ENCODE peak calls at places on chromosomes 13 and 19, in six cellular contexts. S, P, M, Q, C and T are unnamed samples.

GRCh38 chr13:105147481-105147880 is 1388.0 kb downstream of the EFNB2 start:
- DNase-seq in Q (no peak), P (no peak), M (no peak), S (no peak), C (no peak), T (no peak)

GRCh38 chr13:99484405-99484981 is 16.8 kb upstream of the TM9SF2 start:
- DNase-seq in S (no peak), Q (no peak), M (no peak), C (no peak), P (no peak), T (no peak)

GRCh38 chr13:108084840-108085239 is 130.5 kb downstream of the LIG4 start:
- DNase-seq in C (no peak), M (no peak), S (no peak), Q (no peak), P (no peak), T (no peak)

GRCh38 chr19:13054605-13055212 is 47.9 kb downstream of the LYL1 start:
- DNase-seq in M (no peak), C (peak), Q (no peak), P (no peak), S (no peak), T (no peak)

GRCh38 chr13:73210218-73210883 is 151.5 kb downstream of the KLF5 start:
- DNase-seq in P (peak), M (no peak), S (no peak), Q (no peak), C (no peak), T (no peak)

GRCh38 chr19:45164577-45165335 is 4.0 kb upstream of the NKPD1 start:
- DNase-seq in S (peak), M (peak), C (peak), P (peak), Q (peak), T (no peak)

GRCh38 chr13:50320297-50320862 is 305.1 kb downstream of the KCNRG start:
- DNase-seq in M (no peak), P (no peak), S (no peak), Q (no peak), C (no peak), T (peak)

GRCh38 chr13:53144826-53145225 is 116.2 kb downstream of the OLFM4 start:
- DNase-seq in Q (no peak), S (no peak), P (no peak), M (no peak), C (no peak), T (no peak)

GRCh38 chr13:75507027-75508001 is 25.3 kb upstream of the TBC1D4 start:
- DNase-seq in Q (no peak), M (no peak), C (no peak), S (no peak), P (no peak), T (no peak)

GRCh38 chr13:80695841-80696240 is 354.9 kb upstream of the SPRY2 start:
- DNase-seq in Q (no peak), P (no peak), M (no peak), C (no peak), S (no peak), T (no peak)

GRCh38 chr13:75927183-75927582 is 291.1 kb downstream of the LMO7 start:
- DNase-seq in S (no peak), C (no peak), P (no peak), M (no peak), Q (no peak), T (no peak)

GRCh38 chr13:50156140-50156539 is 140.9 kb downstream of the KCNRG start:
- DNase-seq in C (no peak), Q (peak), P (no peak), S (no peak), M (no peak), T (peak)

GRCh38 chr19:14113762-14114414 is 3.7 kb downstream of the PRKACA start:
- DNase-seq in Q (peak), S (peak), P (no peak), C (no peak), M (no peak), T (no peak)

GRCh38 chr13:104650426-104650825 is 1584.2 kb upstream of the SLC10A2 start:
- DNase-seq in S (no peak), M (no peak), Q (no peak), P (no peak), C (no peak), T (no peak)

GRCh38 chr19:13024126-13024957 is 29.1 kb downstream of the NFIX start:
- DNase-seq in C (no peak), Q (no peak), P (no peak), S (no peak), M (no peak), T (no peak)

GRCh38 chr19:49150944-49151243 is 4.3 kb downstream of the HRC start:
- DNase-seq in M (no peak), S (no peak), P (no peak), C (no peak), Q (no peak), T (no peak)

GRCh38 chr19:49149652-49150105 is 5.5 kb downstream of the HRC start:
- DNase-seq in S (peak), M (peak), C (peak), Q (peak), P (peak), T (no peak)

GRCh38 chr19:49150106-49150943 is 4.9 kb downstream of the HRC start:
- DNase-seq in S (peak), M (peak), C (peak), P (peak), Q (peak), T (no peak)

GRCh38 chr19:49147923-49148682 is 7.1 kb downstream of the HRC start:
- DNase-seq in P (no peak), C (peak), S (no peak), Q (peak), M (no peak), T (no peak)

DNA sequence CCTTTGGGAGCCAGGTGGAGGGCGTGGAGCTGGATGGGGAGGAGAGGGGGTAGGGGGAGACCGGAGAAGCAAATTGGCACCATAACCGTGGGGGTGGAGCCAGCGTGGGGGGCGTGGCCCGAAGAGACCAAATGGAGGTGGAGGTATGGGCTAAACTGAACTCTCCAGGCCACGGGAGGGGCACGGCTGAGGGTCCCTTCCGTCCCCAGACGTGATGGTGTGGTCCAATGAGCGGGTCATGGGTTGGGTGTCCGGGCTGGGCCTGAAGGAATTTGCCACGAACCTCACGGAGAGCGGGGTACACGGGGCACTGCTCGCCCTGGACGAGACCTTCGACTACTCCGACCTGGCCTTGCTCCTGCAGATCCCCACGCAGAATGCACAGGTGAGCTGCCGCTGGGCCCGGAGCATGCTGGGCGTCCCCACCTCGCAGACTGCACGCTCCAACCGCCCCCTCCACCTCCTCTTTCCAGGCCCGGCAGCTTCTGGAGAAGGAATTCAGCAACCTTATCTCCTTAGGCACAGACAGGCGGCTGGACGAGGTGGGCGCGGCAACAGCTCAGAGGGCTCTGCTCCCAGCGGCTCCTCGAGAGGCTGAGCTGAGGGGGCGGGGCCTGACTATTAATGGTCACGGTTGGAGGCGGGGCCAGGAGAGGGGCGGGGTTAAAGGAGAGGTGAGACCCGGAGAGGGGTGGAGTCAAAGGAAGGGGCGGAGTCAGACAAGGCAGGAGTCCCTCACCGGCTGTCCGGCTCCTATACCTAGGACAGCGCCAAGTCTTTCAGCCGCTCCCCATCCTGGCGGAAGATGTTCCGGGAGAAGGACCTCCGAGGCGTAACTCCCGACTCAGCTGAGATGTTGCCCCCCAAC is 6.2 kb downstream of the HRC start:
- DNase-seq in S (peak), M (peak), Q (peak), C (peak), P (peak), T (peak)
- TF ChIP-seq POLR2A in S (peak), M (no peak), Q (peak), C (peak), P (peak), T (peak)

DNA sequence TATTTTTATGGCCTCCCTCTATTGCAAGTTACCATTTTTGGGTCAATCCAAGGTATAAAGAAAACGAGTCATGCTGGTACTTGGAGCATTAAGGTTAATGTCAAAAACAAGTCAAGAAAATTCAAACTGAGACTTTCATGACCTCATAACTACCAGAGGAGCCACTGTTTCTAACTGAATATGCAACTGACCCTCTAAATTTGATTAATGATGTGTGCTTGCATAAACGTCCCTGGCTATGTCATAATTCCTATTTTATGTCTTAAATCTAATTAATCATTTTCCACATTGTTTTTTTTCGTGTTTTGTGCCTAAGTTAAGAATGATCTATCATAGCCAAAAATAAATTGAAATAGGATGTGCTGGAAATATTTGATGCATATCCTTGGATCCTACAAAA is 396.7 kb upstream of the GPC6 start:
- DNase-seq in S (no peak), C (no peak), Q (no peak), M (no peak), P (no peak), T (no peak)
- TF ChIP-seq POLR2A in S (no peak), C (no peak), Q (no peak), M (no peak), P (no peak), T (no peak)

GRCh38 chr19:1856698-1857603 is 6.4 kb downstream of the KLF16 start:
- DNase-seq in Q (peak), C (peak), P (peak), S (peak), M (peak), T (peak)
- TF ChIP-seq POLR2A in Q (peak), C (no peak), P (no peak), S (peak), M (peak), T (no peak)

GRCh38 chr13:30623392-30623791 is 5.7 kb downstream of the USPL1 start:
- DNase-seq in P (no peak), C (no peak), Q (no peak), M (no peak), S (no peak), T (no peak)
- TF ChIP-seq POLR2A in P (no peak), C (no peak), Q (no peak), M (no peak), S (no peak), T (no peak)

GRCh38 chr19:10568826-10569651 is at the start of gene CDKN2D:
- DNase-seq in S (peak), P (peak), Q (peak), C (peak), M (peak), T (peak)
- TF ChIP-seq POLR2A in S (peak), P (peak), Q (peak), C (peak), M (no peak), T (no peak)

GRCh38 chr19:11338164-11338563 is 1.3 kb downstream of the RAB3D start:
- DNase-seq in C (no peak), M (no peak), S (peak), Q (no peak), P (no peak), T (no peak)

GRCh38 chr19:11339254-11340098 is at the start of gene RAB3D:
- DNase-seq in C (peak), P (peak), S (peak), M (peak), Q (peak), T (peak)

GRCh38 chr19:11335449-11336146 is 3.9 kb downstream of the RAB3D start:
- DNase-seq in S (no peak), C (no peak), M (no peak), P (no peak), Q (no peak), T (no peak)

GRCh38 chr19:11337080-11337479 is 2.4 kb downstream of the RAB3D start:
- DNase-seq in P (no peak), C (no peak), M (no peak), Q (no peak), S (no peak), T (no peak)

DNA sequence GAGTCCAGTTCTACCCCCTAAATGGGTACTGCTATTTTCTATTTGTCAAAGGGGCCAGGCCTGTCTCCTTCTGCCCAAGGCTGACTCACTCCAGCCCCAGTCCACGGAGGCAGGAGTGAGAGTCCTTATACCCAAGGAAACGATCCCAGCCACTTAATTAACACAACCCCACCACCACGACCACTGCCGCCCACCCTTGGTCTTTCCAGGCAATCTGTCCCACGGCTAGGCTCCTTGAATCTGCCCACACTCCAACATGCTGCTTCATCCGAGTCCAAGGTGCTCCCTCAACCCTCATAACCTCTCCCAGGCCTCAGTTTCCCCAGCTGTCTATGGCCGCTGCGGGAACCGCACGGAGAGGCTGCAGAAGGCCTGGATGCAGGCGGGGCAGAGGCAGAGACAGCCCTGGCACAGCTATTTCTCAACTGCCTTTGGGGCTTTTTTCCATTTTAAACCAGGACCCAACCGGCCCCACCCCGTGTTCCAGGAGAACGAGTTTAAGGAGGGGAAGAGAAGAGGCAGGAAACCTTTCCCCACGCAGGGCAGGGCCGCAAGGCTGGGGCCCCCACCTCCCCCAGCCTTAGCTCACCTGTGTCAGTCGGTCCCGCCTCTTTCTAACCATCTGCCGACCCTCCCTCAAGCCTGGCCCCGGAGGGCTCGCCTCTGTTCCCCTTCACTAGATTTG is 746 bp downstream of the RAB3D start:
- DNase-seq in P (no peak), C (no peak), S (no peak), Q (no peak), M (no peak), T (no peak)
- TF ChIP-seq POLR2A in P (no peak), C (no peak), S (no peak), Q (no peak), M (no peak), T (no peak)

DNA sequence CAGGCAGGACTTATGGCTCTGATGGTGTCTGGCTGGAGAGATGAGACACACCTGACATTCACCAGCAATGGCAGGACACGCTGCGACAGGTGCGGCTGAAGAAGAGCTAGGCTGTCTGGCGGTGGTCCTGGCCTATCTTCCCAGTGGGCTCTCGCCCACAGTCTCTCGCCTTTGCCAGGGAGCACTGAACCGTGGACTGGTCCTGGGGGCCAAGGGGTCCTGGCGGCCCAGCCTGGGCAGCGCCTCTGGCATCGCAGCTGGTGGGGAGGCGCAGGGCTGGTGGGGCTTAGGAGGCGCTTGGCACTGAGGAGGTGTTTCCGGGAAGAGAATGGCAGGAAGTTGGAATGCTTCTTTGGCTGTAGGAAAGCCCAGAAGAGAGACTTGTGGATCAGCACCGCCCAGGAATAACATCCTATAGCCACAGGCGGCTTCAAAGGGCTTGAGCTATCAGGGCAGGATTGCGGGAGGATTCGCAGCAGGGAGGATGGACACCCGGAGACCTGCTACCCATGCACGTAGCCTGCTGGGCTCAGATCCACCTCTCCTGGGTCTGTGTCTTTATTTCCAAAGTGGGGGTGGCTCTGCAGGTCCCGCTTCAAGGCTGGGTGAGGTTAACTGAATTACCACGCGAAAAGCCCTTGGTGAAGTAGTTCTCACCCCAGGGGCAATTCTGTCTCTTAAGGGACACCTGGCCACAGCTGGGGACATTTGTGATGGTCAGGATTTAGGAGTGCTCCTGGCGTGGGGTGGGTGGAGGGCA is 14.6 kb downstream of the KDM4B start:
- DNase-seq in P (no peak), M (no peak), Q (no peak), S (no peak), C (no peak), T (no peak)
- TF ChIP-seq POLR2A in P (no peak), M (no peak), Q (no peak), S (no peak), C (no peak), T (no peak)

GRCh38 chr19:50330365-50331078 is 1.3 kb upstream of the KCNC3 start:
- DNase-seq in S (peak), C (peak), Q (peak), P (peak), M (peak), T (peak)
- TF ChIP-seq POLR2A in S (no peak), C (no peak), Q (no peak), P (no peak), M (no peak), T (no peak)

DNA sequence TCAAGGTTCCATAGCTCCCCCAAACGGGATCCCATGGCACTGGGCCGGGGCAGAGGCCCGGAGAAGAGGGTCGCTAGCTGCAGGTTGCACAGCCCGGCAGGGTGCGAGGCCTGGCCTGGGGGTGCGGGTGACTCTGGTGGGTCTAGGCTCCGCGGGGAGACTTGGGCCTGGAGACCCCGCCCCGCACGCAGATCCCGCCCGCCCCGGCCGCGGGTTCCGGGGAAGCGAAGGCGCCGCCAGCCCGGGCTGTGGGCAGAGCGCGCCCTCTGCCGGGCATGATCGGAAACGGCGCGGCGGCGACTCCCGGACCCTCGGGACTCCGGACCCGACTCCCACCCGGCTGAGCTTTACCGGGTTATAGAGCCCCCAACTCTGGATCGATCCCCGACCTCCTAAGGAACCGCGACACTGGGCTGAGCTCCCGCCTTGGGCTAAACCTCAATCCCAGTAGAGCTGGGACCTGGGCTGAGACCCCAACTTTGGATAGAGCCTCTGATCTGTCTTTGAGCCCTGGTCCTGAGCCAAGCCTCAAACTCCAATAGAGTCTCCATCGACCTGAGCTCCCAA is 3.1 kb upstream of the TNFAIP8L1 start:
- DNase-seq in C (no peak), P (peak), S (peak), M (peak), Q (peak), T (peak)
- TF ChIP-seq POLR2A in C (no peak), P (no peak), S (no peak), M (no peak), Q (no peak), T (no peak)

GRCh38 chr19:17879466-17879865 is 7.7 kb downstream of the SLC5A5 start:
- DNase-seq in P (no peak), S (no peak), C (no peak), Q (no peak), M (no peak), T (no peak)
- TF ChIP-seq POLR2A in P (no peak), S (no peak), C (no peak), Q (no peak), M (no peak), T (no peak)